ENCODE peak calls at places on chromosome 15, in five cellular contexts. N is fibroblast of lung; C is head of caudate nucleus; U is activated naive CD4-positive, alpha-beta T cell treated with anti-CD3 and anti-CD28 coated beads, Interleukin-2, amount 10 ng/mL, durations not matched to agents 7 days and 5 days; V is NK-92 treated with Interleukin-12 subunit alpha and Interleukin-12 subunit beta, amount 100 ng/mL, for 24 hours. K is an unnamed sample.

GRCh38 chr15:58284293-58284692 is 146.1 kb downstream of the AQP9 start:
- DNase-seq in N (no peak), C (no peak), U (no peak), V (no peak), K (no peak)

GRCh38 chr15:83163032-83163431 is 44.6 kb downstream of the HDGFL3 start:
- DNase-seq in N (no peak), C (no peak), U (no peak), V (no peak), K (no peak)

GRCh38 chr15:100926971-100927756 is 8.0 kb downstream of the LRRK1 start:
- DNase-seq in N (no peak), C (no peak), U (no peak), V (no peak), K (no peak)

GRCh38 chr15:28101983-28102441 is 2.9 kb upstream of the OCA2 start:
- DNase-seq in N (no peak), C (no peak), U (peak), V (no peak), K (peak)

GRCh38 chr15:57921371-57921770 is 144.1 kb downstream of the ALDH1A2 start:
- DNase-seq in N (peak), C (no peak), U (no peak), V (no peak), K (no peak)

GRCh38 chr15:62648954-62649353 is 393.6 kb upstream of the TPM1 start:
- DNase-seq in N (peak), C (no peak), U (no peak), V (no peak), K (no peak)

GRCh38 chr15:81400640-81401236 is 26.7 kb upstream of the TMC3 start:
- DNase-seq in N (peak), C (no peak), U (no peak), V (no peak), K (no peak)

GRCh38 chr15:99409097-99409473 is 156.7 kb upstream of the MEF2A start:
- DNase-seq in N (peak), C (peak), U (peak), V (no peak), K (peak)

GRCh38 chr15:64856429-64857145 is 14.9 kb downstream of the PLEKHO2 start:
- DNase-seq in N (peak), C (peak), U (no peak), V (no peak), K (peak)